ENCODE peak calls at places on chromosomes 7 and 10, in ten cellular contexts. One of them, this sample, is unnamed. For H3K4me1, the result is how much of the 10 kb centered on the place peaks cover.

GRCh38 chr10:48279081-48279751 is 4.7 kb upstream of the FRMPD2 start:
- DNase-seq in ovary: no peak
- DNase-seq in esophagus squamous epithelium: no peak
- DNase-seq in neural progenitor cell: no peak
- DNase-seq in IMR-90: no peak
- DNase-seq in Peyer's patch: no peak
- DNase-seq in heart right ventricle: no peak
- DNase-seq in heart left ventricle: no peak
- DNase-seq in stomach: no peak
- DNase-seq in pancreas: no peak
- DNase-seq in this sample: no peak

GRCh38 chr10:63720072-63720537 is 198.9 kb downstream of the REEP3 start:
- DNase-seq in ovary: peak
- DNase-seq in heart right ventricle: peak
- DNase-seq in stomach: peak
- DNase-seq in heart left ventricle: no peak
- DNase-seq in neural progenitor cell: peak
- DNase-seq in Peyer's patch: peak
- DNase-seq in pancreas: peak
- DNase-seq in IMR-90: peak
- DNase-seq in esophagus squamous epithelium: no peak
- DNase-seq in this sample: peak

GRCh38 chr10:18822156-18822555 is 162.9 kb downstream of the ARL5B start:
- DNase-seq in pancreas: no peak
- DNase-seq in Peyer's patch: no peak
- DNase-seq in stomach: no peak
- DNase-seq in neural progenitor cell: peak
- DNase-seq in ovary: no peak
- DNase-seq in esophagus squamous epithelium: no peak
- DNase-seq in heart right ventricle: no peak
- DNase-seq in heart left ventricle: no peak
- DNase-seq in IMR-90: peak
- DNase-seq in this sample: no peak

GRCh38 chr7:82562716-82563404 is 119.3 kb upstream of the CACNA2D1 start:
- DNase-seq in esophagus squamous epithelium: no peak
- DNase-seq in Peyer's patch: no peak
- DNase-seq in stomach: no peak
- DNase-seq in neural progenitor cell: no peak
- DNase-seq in IMR-90: peak
- DNase-seq in heart right ventricle: no peak
- DNase-seq in ovary: no peak
- DNase-seq in pancreas: no peak
- DNase-seq in heart left ventricle: no peak
- DNase-seq in this sample: no peak

GRCh38 chr7:80827238-80827633 is 91.6 kb downstream of the SEMA3C start:
- DNase-seq in IMR-90: peak
- DNase-seq in neural progenitor cell: no peak
- DNase-seq in heart left ventricle: no peak
- DNase-seq in ovary: no peak
- DNase-seq in stomach: no peak
- DNase-seq in esophagus squamous epithelium: no peak
- DNase-seq in pancreas: no peak
- DNase-seq in Peyer's patch: no peak
- DNase-seq in heart right ventricle: no peak
- DNase-seq in this sample: no peak

GRCh38 chr7:131067220-131067619 is 260.5 kb upstream of the MKLN1 start:
- DNase-seq in heart left ventricle: no peak
- DNase-seq in IMR-90: no peak
- DNase-seq in Peyer's patch: no peak
- DNase-seq in heart right ventricle: no peak
- DNase-seq in esophagus squamous epithelium: no peak
- DNase-seq in pancreas: no peak
- DNase-seq in neural progenitor cell: no peak
- DNase-seq in ovary: no peak
- DNase-seq in stomach: no peak
- DNase-seq in this sample: no peak

GRCh38 chr7:3747452-3747851 is 446.4 kb downstream of the SDK1 start:
- DNase-seq in stomach: no peak
- DNase-seq in ovary: no peak
- DNase-seq in neural progenitor cell: no peak
- DNase-seq in heart right ventricle: no peak
- DNase-seq in Peyer's patch: no peak
- DNase-seq in IMR-90: no peak
- DNase-seq in pancreas: no peak
- DNase-seq in esophagus squamous epithelium: no peak
- DNase-seq in heart left ventricle: no peak
- DNase-seq in this sample: no peak

GRCh38 chr10:36683421-36683820 is 442.0 kb upstream of the ANKRD30A start:
- DNase-seq in heart left ventricle: no peak
- DNase-seq in esophagus squamous epithelium: no peak
- DNase-seq in neural progenitor cell: no peak
- DNase-seq in ovary: no peak
- DNase-seq in IMR-90: no peak
- DNase-seq in pancreas: no peak
- DNase-seq in Peyer's patch: no peak
- DNase-seq in heart right ventricle: no peak
- DNase-seq in stomach: no peak
- DNase-seq in this sample: no peak

GRCh38 chr7:2037805-2038635 is 194.7 kb downstream of the MAD1L1 start:
- DNase-seq in Peyer's patch: no peak
- DNase-seq in neural progenitor cell: no peak
- DNase-seq in stomach: peak
- DNase-seq in pancreas: peak
- DNase-seq in heart left ventricle: peak
- DNase-seq in esophagus squamous epithelium: no peak
- DNase-seq in IMR-90: peak
- DNase-seq in heart right ventricle: peak
- DNase-seq in ovary: peak
- DNase-seq in this sample: no peak

GRCh38 chr10:48461623-48462481 is 143.0 kb downstream of the ARHGAP22 start:
- DNase-seq in ovary: no peak
- DNase-seq in pancreas: no peak
- DNase-seq in esophagus squamous epithelium: no peak
- DNase-seq in heart right ventricle: no peak
- DNase-seq in Peyer's patch: no peak
- DNase-seq in heart left ventricle: no peak
- DNase-seq in stomach: peak
- DNase-seq in IMR-90: no peak
- DNase-seq in neural progenitor cell: no peak
- DNase-seq in this sample: no peak

GRCh38 chr7:29853775-29854174 is 47.5 kb downstream of the WIPF3 start:
- DNase-seq in esophagus squamous epithelium: no peak
- DNase-seq in heart right ventricle: no peak
- DNase-seq in heart left ventricle: no peak
- DNase-seq in IMR-90: no peak
- DNase-seq in ovary: no peak
- DNase-seq in neural progenitor cell: no peak
- DNase-seq in Peyer's patch: no peak
- DNase-seq in stomach: no peak
- DNase-seq in pancreas: no peak
- DNase-seq in this sample: no peak

GRCh38 chr7:29147821-29148220 is 1.5 kb upstream of the CPVL start:
- DNase-seq in ovary: no peak
- DNase-seq in heart right ventricle: peak
- DNase-seq in Peyer's patch: no peak
- DNase-seq in stomach: no peak
- DNase-seq in esophagus squamous epithelium: no peak
- DNase-seq in heart left ventricle: no peak
- DNase-seq in IMR-90: no peak
- DNase-seq in neural progenitor cell: no peak
- DNase-seq in pancreas: no peak
- DNase-seq in this sample: no peak

GRCh38 chr10:89129850-89130396 is 77.2 kb downstream of the CH25H start:
- DNase-seq in ovary: no peak
- DNase-seq in pancreas: peak
- DNase-seq in heart left ventricle: no peak
- DNase-seq in esophagus squamous epithelium: no peak
- DNase-seq in stomach: no peak
- DNase-seq in heart right ventricle: peak
- DNase-seq in neural progenitor cell: no peak
- DNase-seq in Peyer's patch: no peak
- DNase-seq in IMR-90: peak
- DNase-seq in this sample: no peak

GRCh38 chr7:34622771-34623250 is 35.2 kb upstream of the NPSR1 start:
- DNase-seq in heart right ventricle: no peak
- DNase-seq in esophagus squamous epithelium: no peak
- DNase-seq in IMR-90: no peak
- DNase-seq in pancreas: no peak
- DNase-seq in heart left ventricle: no peak
- DNase-seq in Peyer's patch: no peak
- DNase-seq in neural progenitor cell: no peak
- DNase-seq in ovary: no peak
- DNase-seq in stomach: no peak
- DNase-seq in this sample: no peak

GRCh38 chr7:151342102-151342646 is 562 bp downstream of the NUB1 start:
- DNase-seq in esophagus squamous epithelium: no peak
- DNase-seq in heart left ventricle: no peak
- DNase-seq in Peyer's patch: no peak
- DNase-seq in neural progenitor cell: no peak
- DNase-seq in ovary: no peak
- DNase-seq in heart right ventricle: no peak
- DNase-seq in stomach: no peak
- DNase-seq in pancreas: no peak
- DNase-seq in IMR-90: no peak
- DNase-seq in this sample: no peak

GRCh38 chr7:81629702-81630101 is 140.1 kb downstream of the HGF start:
- DNase-seq in pancreas: no peak
- DNase-seq in stomach: no peak
- DNase-seq in Peyer's patch: no peak
- DNase-seq in esophagus squamous epithelium: no peak
- DNase-seq in neural progenitor cell: no peak
- DNase-seq in heart left ventricle: no peak
- DNase-seq in ovary: no peak
- DNase-seq in IMR-90: no peak
- DNase-seq in heart right ventricle: no peak
- DNase-seq in this sample: no peak

GRCh38 chr7:135959655-135960363 is 17.4 kb downstream of the MTPN start:
- DNase-seq in pancreas: no peak
- DNase-seq in ovary: no peak
- DNase-seq in esophagus squamous epithelium: no peak
- DNase-seq in stomach: no peak
- DNase-seq in IMR-90: no peak
- DNase-seq in neural progenitor cell: no peak
- DNase-seq in heart right ventricle: no peak
- DNase-seq in heart left ventricle: no peak
- DNase-seq in Peyer's patch: no peak
- DNase-seq in this sample: no peak

DNA sequence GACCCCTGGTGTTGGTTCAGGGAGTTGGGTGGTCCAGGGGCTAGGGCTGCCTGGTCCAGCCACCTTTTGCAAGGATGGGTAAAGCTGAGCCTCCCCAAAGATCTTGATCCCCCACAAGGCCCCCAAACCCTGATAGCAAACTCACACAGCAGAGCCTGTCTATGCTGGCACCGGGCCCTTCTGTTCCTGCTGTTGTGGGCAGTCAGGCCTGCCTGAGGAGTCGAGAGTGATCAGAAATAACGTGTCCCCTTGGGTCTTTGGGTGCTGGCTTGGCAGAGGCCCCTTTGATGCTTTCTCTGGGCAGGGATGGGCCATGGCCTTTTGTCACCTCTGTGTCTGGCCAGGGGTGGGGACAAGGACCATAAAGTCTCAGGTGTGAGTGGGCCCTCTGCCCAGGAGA is 715 bp upstream of the MUC12 start:
- DNase-seq in heart left ventricle: no peak
- DNase-seq in IMR-90: no peak
- DNase-seq in ovary: no peak
- DNase-seq in heart right ventricle: no peak
- DNase-seq in neural progenitor cell: no peak
- DNase-seq in stomach: no peak
- DNase-seq in esophagus squamous epithelium: no peak
- DNase-seq in Peyer's patch: no peak
- DNase-seq in pancreas: no peak
- DNase-seq in this sample: no peak
- H3K4me1 ChIP-seq in heart left ventricle: under half
- H3K4me1 ChIP-seq in IMR-90: under half
- H3K4me1 ChIP-seq in ovary: under half
- H3K4me1 ChIP-seq in heart right ventricle: under half
- H3K4me1 ChIP-seq in neural progenitor cell: under half
- H3K4me1 ChIP-seq in stomach: under half
- H3K4me1 ChIP-seq in esophagus squamous epithelium: under half
- H3K4me1 ChIP-seq in Peyer's patch: under half
- H3K4me1 ChIP-seq in pancreas: under half
- H3K4me1 ChIP-seq in this sample: under half

GRCh38 chr10:34808789-34809745 is 6.0 kb downstream of the PARD3 start:
- DNase-seq in heart left ventricle: no peak
- DNase-seq in ovary: peak
- DNase-seq in esophagus squamous epithelium: no peak
- DNase-seq in heart right ventricle: peak
- DNase-seq in neural progenitor cell: peak
- DNase-seq in pancreas: no peak
- DNase-seq in stomach: no peak
- DNase-seq in IMR-90: peak
- DNase-seq in Peyer's patch: no peak
- DNase-seq in this sample: no peak
- H3K4me3 ChIP-seq in heart left ventricle: peak
- H3K4me3 ChIP-seq in ovary: peak
- H3K4me3 ChIP-seq in esophagus squamous epithelium: peak
- H3K4me3 ChIP-seq in heart right ventricle: peak
- H3K4me3 ChIP-seq in neural progenitor cell: peak
- H3K4me3 ChIP-seq in pancreas: no peak
- H3K4me3 ChIP-seq in stomach: peak
- H3K4me3 ChIP-seq in IMR-90: peak
- H3K4me3 ChIP-seq in Peyer's patch: no peak
- H3K4me3 ChIP-seq in this sample: no peak

GRCh38 chr10:103767756-103768155 is 87.6 kb downstream of the SH3PXD2A start:
- DNase-seq in heart left ventricle: no peak
- DNase-seq in pancreas: no peak
- DNase-seq in heart right ventricle: no peak
- DNase-seq in Peyer's patch: no peak
- DNase-seq in ovary: no peak
- DNase-seq in neural progenitor cell: no peak
- DNase-seq in stomach: no peak
- DNase-seq in esophagus squamous epithelium: no peak
- DNase-seq in IMR-90: peak
- DNase-seq in this sample: no peak
- H3K4me1 ChIP-seq in heart left ventricle: half or more
- H3K4me1 ChIP-seq in pancreas: under half
- H3K4me1 ChIP-seq in heart right ventricle: under half
- H3K4me1 ChIP-seq in Peyer's patch: under half
- H3K4me1 ChIP-seq in ovary: under half
- H3K4me1 ChIP-seq in neural progenitor cell: under half
- H3K4me1 ChIP-seq in stomach: under half
- H3K4me1 ChIP-seq in esophagus squamous epithelium: under half
- H3K4me1 ChIP-seq in IMR-90: under half
- H3K4me1 ChIP-seq in this sample: half or more

GRCh38 chr10:69801434-69802315 is at the start of gene COL13A1:
- DNase-seq in IMR-90: peak
- DNase-seq in Peyer's patch: no peak
- DNase-seq in heart left ventricle: no peak
- DNase-seq in neural progenitor cell: peak
- DNase-seq in heart right ventricle: peak
- DNase-seq in esophagus squamous epithelium: no peak
- DNase-seq in ovary: peak
- DNase-seq in pancreas: no peak
- DNase-seq in stomach: no peak
- DNase-seq in this sample: no peak
- H3K4me3 ChIP-seq in IMR-90: peak
- H3K4me3 ChIP-seq in Peyer's patch: peak
- H3K4me3 ChIP-seq in heart left ventricle: peak
- H3K4me3 ChIP-seq in neural progenitor cell: peak
- H3K4me3 ChIP-seq in heart right ventricle: peak
- H3K4me3 ChIP-seq in esophagus squamous epithelium: peak
- H3K4me3 ChIP-seq in ovary: peak
- H3K4me3 ChIP-seq in pancreas: peak
- H3K4me3 ChIP-seq in stomach: peak
- H3K4me3 ChIP-seq in this sample: no peak

GRCh38 chr10:21528452-21529235 is 3.2 kb upstream of the SKIDA1 start:
- DNase-seq in Peyer's patch: no peak
- DNase-seq in pancreas: no peak
- DNase-seq in ovary: no peak
- DNase-seq in IMR-90: no peak
- DNase-seq in heart left ventricle: no peak
- DNase-seq in neural progenitor cell: peak
- DNase-seq in esophagus squamous epithelium: no peak
- DNase-seq in stomach: no peak
- DNase-seq in heart right ventricle: no peak
- DNase-seq in this sample: no peak
- H3K4me1 ChIP-seq in Peyer's patch: under half
- H3K4me1 ChIP-seq in pancreas: under half
- H3K4me1 ChIP-seq in ovary: under half
- H3K4me1 ChIP-seq in IMR-90: under half
- H3K4me1 ChIP-seq in heart left ventricle: under half
- H3K4me1 ChIP-seq in neural progenitor cell: under half
- H3K4me1 ChIP-seq in esophagus squamous epithelium: under half
- H3K4me1 ChIP-seq in stomach: under half
- H3K4me1 ChIP-seq in heart right ventricle: under half
- H3K4me1 ChIP-seq in this sample: under half

This sample was measured in CD8-positive, alpha-beta T cell.